ENCODE peak calls at places on chromosomes 3 and 15, in eight cellular contexts. B is mucosa of descending colon, S is Panc1, R is GM12865, N is nephron progenitor cell, C is lower leg skin, G is heart right ventricle, L is Peyer's patch. O is an unnamed sample.

GRCh38 chr3:120615863-120616599 is 19.9 kb downstream of the NDUFB4 start:
- DNase-seq in B (peak), S (no peak), R (no peak), N (no peak), C (peak), G (peak), L (no peak), O (peak)

GRCh38 chr15:66886241-66886675 is 179.1 kb upstream of the SMAD3 start:
- DNase-seq in B (no peak), S (no peak), R (no peak), N (no peak), C (no peak), G (no peak), L (peak), O (no peak)

GRCh38 chr3:150345021-150345538 is 63.0 kb upstream of the TSC22D2 start:
- DNase-seq in B (peak), S (peak), R (no peak), N (peak), C (no peak), G (no peak), L (peak), O (no peak)

GRCh38 chr3:45329779-45330305 is 58.5 kb upstream of the LARS2 start:
- DNase-seq in B (no peak), S (no peak), R (no peak), N (no peak), C (no peak), G (no peak), L (no peak), O (no peak)

GRCh38 chr3:177051419-177051818 is 145.9 kb downstream of the TBL1XR1 start:
- DNase-seq in B (no peak), S (no peak), R (no peak), N (no peak), C (no peak), G (no peak), L (no peak), O (no peak)

GRCh38 chr3:31064021-31064420 is 169.6 kb upstream of the GADL1 start:
- DNase-seq in B (no peak), S (no peak), R (no peak), N (no peak), C (no peak), G (no peak), L (no peak), O (no peak)

GRCh38 chr3:184140436-184140835 is 5.3 kb downstream of the EIF2B5 start:
- DNase-seq in B (no peak), S (no peak), R (no peak), N (no peak), C (no peak), G (no peak), L (peak), O (no peak)

GRCh38 chr15:92149029-92149428 is 244.7 kb upstream of the ST8SIA2 start:
- DNase-seq in B (no peak), S (no peak), R (no peak), N (no peak), C (no peak), G (no peak), L (no peak), O (no peak)

GRCh38 chr3:189001559-189001958 is 170.2 kb upstream of the TPRG1 start:
- DNase-seq in B (no peak), S (peak), R (no peak), N (no peak), C (no peak), G (no peak), L (no peak), O (peak)

GRCh38 chr15:52004806-52005205 is 14.2 kb upstream of the MAPK6 start:
- DNase-seq in B (no peak), S (no peak), R (no peak), N (no peak), C (no peak), G (no peak), L (no peak), O (no peak)

DNA sequence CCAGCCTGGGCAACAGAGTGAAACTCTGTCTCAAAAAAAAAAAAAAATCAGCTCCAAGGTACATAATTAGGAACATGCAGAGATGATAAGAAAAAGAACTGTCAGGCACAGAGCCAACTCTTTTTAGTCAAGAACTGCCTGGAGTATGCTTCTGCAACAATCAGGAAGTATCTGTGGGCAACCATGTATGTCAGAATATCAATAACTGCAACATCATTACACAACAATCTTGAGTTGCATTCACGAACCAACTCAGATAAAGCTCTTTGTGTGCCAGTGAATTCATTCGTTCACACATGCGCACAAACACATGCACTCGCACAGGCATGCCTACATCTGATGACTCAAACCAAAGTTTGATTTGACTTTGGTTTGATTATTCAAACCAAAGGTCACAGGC is 32.1 kb downstream of the EFHB start:
- DNase-seq in B (no peak), S (no peak), R (no peak), N (no peak), C (no peak), G (no peak), L (peak), O (no peak)
- TF ChIP-seq CTCF in B (no peak), S (no peak), R (no peak), N (no peak), C (no peak), G (no peak), L (no peak), O (no peak)

DNA sequence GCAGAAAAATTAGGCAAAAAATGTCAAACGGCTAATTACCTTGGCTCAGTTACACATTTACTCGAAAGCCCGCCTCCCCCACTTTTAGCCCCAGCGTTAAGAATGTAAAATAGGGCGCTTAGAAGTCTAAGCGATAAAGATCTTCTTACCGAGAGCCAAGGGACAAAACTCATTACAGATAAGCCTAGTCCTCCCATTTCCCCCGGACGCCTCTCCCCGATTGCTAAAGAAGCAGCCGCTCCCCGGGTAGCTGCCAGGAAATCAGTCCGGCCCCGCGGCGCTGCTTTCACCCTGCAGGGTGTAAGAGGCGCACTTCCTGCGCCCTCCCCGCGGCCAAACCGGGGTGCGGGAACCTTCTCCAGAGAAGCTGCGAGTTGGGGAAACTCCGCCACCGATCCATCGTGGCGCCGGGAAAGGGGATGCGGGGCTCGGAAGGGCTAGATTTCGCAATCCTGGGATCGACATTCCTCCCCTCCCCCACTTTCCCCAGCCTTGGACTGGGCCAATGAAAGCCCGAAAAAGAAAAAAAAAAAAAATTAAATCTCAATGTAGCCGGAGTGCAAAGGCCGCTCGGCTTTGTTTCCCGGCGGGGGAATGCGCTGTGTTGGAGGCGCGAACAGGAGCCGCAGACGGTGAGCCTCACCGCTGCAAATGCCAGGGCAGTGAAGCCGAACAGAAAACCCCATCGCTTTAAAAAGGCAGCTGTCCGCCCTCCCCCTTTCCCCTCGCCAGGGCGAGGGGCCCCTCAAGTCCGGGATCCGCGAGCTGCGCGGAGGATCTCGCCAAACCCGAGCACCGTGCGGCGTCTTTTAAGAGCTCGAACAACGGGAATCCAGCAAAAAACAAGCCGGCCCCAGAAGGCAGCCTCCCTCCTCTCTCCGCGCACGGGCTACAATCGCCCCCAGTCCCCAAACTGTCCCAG is 658 bp upstream of the PTPRG start:
- DNase-seq in B (peak), S (no peak), R (peak), N (peak), C (peak), G (peak), L (peak), O (peak)
- TF ChIP-seq CTCF in B (no peak), S (no peak), R (peak), N (no peak), C (no peak), G (peak), L (peak), O (peak)

DNA sequence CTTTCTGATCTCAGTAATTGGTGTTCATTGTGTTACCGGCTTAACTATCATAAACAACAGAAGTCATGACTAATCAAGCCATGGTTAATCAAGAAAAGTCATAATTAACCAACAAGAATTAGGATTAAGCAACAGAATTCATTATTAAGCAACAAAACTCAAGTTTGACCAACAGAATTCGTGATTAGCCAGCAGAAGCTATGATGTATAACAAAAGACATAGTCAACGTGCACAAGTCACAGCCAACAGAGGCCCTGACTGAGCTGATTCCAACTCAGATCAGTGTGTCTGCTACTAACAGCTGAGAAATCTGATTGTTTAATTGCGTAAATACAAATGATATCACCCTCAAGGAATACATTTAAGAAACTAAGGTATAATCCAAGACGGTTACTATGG is 67.7 kb downstream of the RARB start:
- DNase-seq in B (no peak), S (no peak), R (no peak), N (no peak), C (no peak), G (no peak), L (no peak), O (peak)
- TF ChIP-seq CTCF in B (no peak), S (no peak), R (no peak), N (no peak), C (no peak), G (no peak), L (no peak), O (no peak)

GRCh38 chr3:36741285-36741684 is 23.1 kb downstream of the DCLK3 start:
- DNase-seq in B (no peak), S (no peak), R (no peak), N (no peak), C (no peak), G (no peak), L (no peak), O (peak)
- TF ChIP-seq CTCF in B (no peak), S (peak), R (no peak), N (peak), C (no peak), G (peak), L (peak), O (peak)

GRCh38 chr3:116453676-116454346 is 8.5 kb upstream of the LSAMP start:
- DNase-seq in B (no peak), S (no peak), R (no peak), N (no peak), C (no peak), G (no peak), L (no peak), O (peak)
- TF ChIP-seq CTCF in B (no peak), S (peak), R (no peak), N (no peak), C (no peak), G (peak), L (no peak), O (peak)